ENCODE peak calls at places on chromosomes 16 and 17, in seven cellular contexts. X, K, Q, O, B, W and H are unnamed samples.

GRCh38 chr16:3965781-3966582 is 85.5 kb upstream of the CREBBP start:
- DNase-seq in Q (no peak), K (no peak), O (no peak), X (no peak), B (no peak), W (no peak), H (no peak)

GRCh38 chr17:7883781-7884386 is 4.7 kb upstream of the CHD3 start:
- DNase-seq in B (no peak), X (no peak), W (no peak), K (peak; percentile 39), Q (peak; percentile 36), O (no peak), H (no peak)

GRCh38 chr16:28879841-28880588 is 1.7 kb downstream of the ATP2A1 start:
- DNase-seq in B (peak; percentile 90), K (peak; percentile 100), X (peak; percentile 80), W (peak; percentile 53), Q (peak; percentile 94), O (peak; percentile 59), H (peak; percentile 83)

GRCh38 chr16:87700406-87701065 is 65.2 kb downstream of the KLHDC4 start:
- DNase-seq in K (no peak), X (no peak), W (no peak), Q (peak; percentile 78), B (no peak), O (no peak), H (no peak)

GRCh38 chr16:53159781-53160436 is 105.1 kb downstream of the CHD9 start:
- DNase-seq in Q (no peak), W (no peak), O (no peak), B (no peak), K (peak; percentile 27), X (peak; percentile 1), H (no peak)

GRCh38 chr16:46996391-46996790 is 22.9 kb upstream of the DNAJA2 start:
- DNase-seq in O (no peak), W (no peak), X (no peak), Q (no peak), B (no peak), K (no peak), H (no peak)

GRCh38 chr17:6661464-6661848 is 9.9 kb downstream of the C17orf100 start:
- DNase-seq in O (no peak), X (no peak), Q (no peak), K (no peak), B (no peak), W (no peak), H (no peak)

GRCh38 chr17:56834380-56835258 is 668 bp downstream of the DGKE start:
- DNase-seq in B (peak; percentile 61), X (peak; percentile 55), Q (peak; percentile 88), O (no peak), W (no peak), K (no peak), H (peak; percentile 53)

GRCh38 chr17:55587608-55588139 is 76.4 kb upstream of the SMIM36 start:
- DNase-seq in W (no peak), B (no peak), K (no peak), X (no peak), Q (peak; percentile 54), O (no peak), H (no peak)

GRCh38 chr16:46929378-46930332 is 43.8 kb downstream of the DNAJA2 start:
- DNase-seq in B (peak; percentile 40), W (peak; percentile 43), O (peak; percentile 42), K (peak; percentile 88), X (no peak), Q (peak; percentile 86), H (peak; percentile 55)

GRCh38 chr16:11914210-11914758 is 1.5 kb downstream of the GSPT1 start:
- DNase-seq in K (no peak), B (no peak), O (no peak), Q (no peak), W (no peak), X (no peak), H (no peak)

GRCh38 chr16:28990375-28991040 is 5.7 kb downstream of the LAT start:
- DNase-seq in W (no peak), Q (no peak), O (no peak), B (peak; percentile 66), X (no peak), K (no peak), H (no peak)

GRCh38 chr17:60039509-60040442 is 38.9 kb downstream of the HEATR6 start:
- DNase-seq in O (no peak), Q (no peak), X (no peak), W (no peak), K (no peak), B (no peak), H (no peak)

GRCh38 chr17:61723183-61723582 is 132.2 kb upstream of the NACA2 start:
- DNase-seq in O (no peak), W (no peak), B (no peak), K (no peak), Q (no peak), X (no peak), H (no peak)

GRCh38 chr17:45230787-45231480 is 9.2 kb downstream of the FMNL1 start:
- DNase-seq in W (no peak), X (no peak), Q (no peak), K (peak; percentile 78), B (no peak), O (no peak), H (no peak)

GRCh38 chr16:11497851-11498289 is 88.8 kb downstream of the LITAF start:
- DNase-seq in B (no peak), O (no peak), Q (no peak), W (no peak), X (peak; percentile 23), K (peak; percentile 41), H (no peak)